ENCODE peak calls at places on chromosomes 11 and 22, in five cellular contexts. One of them, this sample, is unnamed.

GRCh38 chr11:121578216-121579063 is 125.7 kb upstream of the SORL1-AS1 start:
- DNase-seq in HepG2: no peak
- DNase-seq in H1: no peak
- DNase-seq in GM12878: no peak
- DNase-seq in K562: no peak
- DNase-seq in this sample: no peak

GRCh38 chr11:706957-707816 is 1.2 kb downstream of the EPS8L2 start:
- DNase-seq in H1: no peak
- DNase-seq in GM12878: no peak
- DNase-seq in K562: no peak
- DNase-seq in HepG2: peak; percentile 94
- DNase-seq in this sample: no peak

GRCh38 chr11:129596361-129596760 is 219.3 kb upstream of the TMEM45B start:
- DNase-seq in K562: no peak
- DNase-seq in HepG2: no peak
- DNase-seq in GM12878: no peak
- DNase-seq in H1: no peak
- DNase-seq in this sample: no peak

GRCh38 chr22:37492428-37493344 is 6.5 kb upstream of the MFNG start:
- DNase-seq in K562: peak; percentile 52
- DNase-seq in H1: peak; percentile 84
- DNase-seq in GM12878: no peak
- DNase-seq in HepG2: no peak
- DNase-seq in this sample: no peak

GRCh38 chr22:31248138-31248745 is 36.1 kb downstream of the LIMK2 start:
- DNase-seq in GM12878: no peak
- DNase-seq in K562: peak; percentile 76
- DNase-seq in HepG2: no peak
- DNase-seq in H1: peak; percentile 68
- DNase-seq in this sample: no peak

GRCh38 chr11:45073575-45074225 is 72.7 kb upstream of the PRDM11 start:
- DNase-seq in GM12878: no peak
- DNase-seq in H1: no peak
- DNase-seq in HepG2: no peak
- DNase-seq in K562: no peak
- DNase-seq in this sample: no peak

GRCh38 chr11:134047586-134047999 is 21.3 kb upstream of the JAM3 start:
- DNase-seq in GM12878: no peak
- DNase-seq in H1: no peak
- DNase-seq in HepG2: no peak
- DNase-seq in K562: no peak
- DNase-seq in this sample: no peak

GRCh38 chr11:91731051-91731450 is 493.6 kb upstream of the FAT3 start:
- DNase-seq in H1: no peak
- DNase-seq in HepG2: no peak
- DNase-seq in GM12878: no peak
- DNase-seq in K562: no peak
- DNase-seq in this sample: no peak

GRCh38 chr11:126809514-126810289 is 190.9 kb downstream of the KIRREL3 start:
- DNase-seq in H1: no peak
- DNase-seq in HepG2: no peak
- DNase-seq in GM12878: no peak
- DNase-seq in K562: no peak
- DNase-seq in this sample: no peak

GRCh38 chr11:14974021-14974698 is 2.0 kb upstream of the CALCA start:
- DNase-seq in H1: peak; percentile 68
- DNase-seq in HepG2: no peak
- DNase-seq in K562: no peak
- DNase-seq in GM12878: no peak
- DNase-seq in this sample: no peak

GRCh38 chr11:60498399-60498798 is 5.8 kb downstream of the MS4A12 start:
- DNase-seq in HepG2: no peak
- DNase-seq in GM12878: no peak
- DNase-seq in H1: no peak
- DNase-seq in K562: no peak
- DNase-seq in this sample: no peak

GRCh38 chr11:46050065-46050464 is 71.2 kb downstream of the PHF21A start:
- DNase-seq in GM12878: no peak
- DNase-seq in H1: no peak
- DNase-seq in HepG2: peak; percentile 27
- DNase-seq in K562: no peak
- DNase-seq in this sample: peak; percentile 10

GRCh38 chr11:85752890-85753581 is 57.9 kb downstream of the SYTL2 start:
- DNase-seq in H1: no peak
- DNase-seq in HepG2: no peak
- DNase-seq in GM12878: no peak
- DNase-seq in K562: no peak
- DNase-seq in this sample: no peak

GRCh38 chr11:45262900-45263299 is 23.2 kb downstream of the SYT13 start:
- DNase-seq in K562: no peak
- DNase-seq in H1: no peak
- DNase-seq in HepG2: no peak
- DNase-seq in GM12878: no peak
- DNase-seq in this sample: no peak

GRCh38 chr11:126474888-126475626 is 119.6 kb downstream of the ST3GAL4 start:
- DNase-seq in HepG2: peak; percentile 53
- DNase-seq in K562: no peak
- DNase-seq in H1: no peak
- DNase-seq in GM12878: no peak
- DNase-seq in this sample: no peak

DNA sequence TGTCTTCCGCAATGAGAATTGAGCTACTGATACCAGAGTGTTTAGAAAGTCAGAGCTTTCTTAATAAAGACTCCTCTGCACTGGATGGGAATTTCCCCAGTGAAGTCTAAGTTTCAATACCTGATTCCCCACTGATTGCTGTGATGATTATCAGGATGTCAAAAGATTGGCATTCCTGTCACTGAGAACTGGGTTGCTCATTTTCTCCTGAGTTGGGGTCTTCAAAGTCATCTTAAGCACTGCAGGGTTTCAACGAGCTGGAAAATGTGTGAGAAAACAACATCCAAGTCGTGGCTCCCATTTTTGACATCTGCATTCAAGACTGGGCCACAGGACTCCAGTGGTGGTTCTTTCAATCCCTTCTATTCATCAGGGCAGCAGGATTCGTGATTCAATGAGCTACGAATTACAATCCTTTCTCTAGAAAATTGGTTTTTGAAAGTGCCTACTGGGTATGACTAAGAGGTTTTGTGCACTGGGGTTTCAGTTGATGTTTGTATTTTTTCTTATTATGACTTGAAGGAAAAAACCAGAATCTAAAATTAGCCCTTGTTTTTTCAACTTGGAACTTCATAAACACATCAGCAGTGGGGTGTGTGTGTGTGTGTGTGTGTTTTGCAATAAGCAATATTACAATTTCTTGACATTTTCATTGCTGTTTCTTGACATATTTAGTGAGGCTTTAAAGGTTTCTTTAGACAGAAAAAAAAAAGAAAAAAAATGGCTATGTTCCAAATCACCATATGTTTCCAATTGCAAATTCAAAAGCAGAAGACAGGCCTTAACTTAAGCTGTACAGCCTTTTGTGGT is 233.0 kb downstream of the FAM76B start:
- DNase-seq in H1: no peak
- DNase-seq in HepG2: no peak
- DNase-seq in GM12878: peak; percentile 75
- DNase-seq in K562: no peak
- DNase-seq in this sample: no peak
- TF ChIP-seq SRF in H1: no peak
- TF ChIP-seq SRF in HepG2: no peak
- TF ChIP-seq SRF in GM12878: peak; percentile 16
- TF ChIP-seq SRF in K562: no peak
- TF ChIP-seq SRF in this sample: no peak

GRCh38 chr11:72173291-72173690 is 18.6 kb upstream of the FOLR1 start:
- DNase-seq in H1: no peak
- DNase-seq in K562: no peak
- DNase-seq in GM12878: no peak
- DNase-seq in HepG2: no peak
- DNase-seq in this sample: no peak

GRCh38 chr11:72174299-72175070 is 17.5 kb upstream of the FOLR1 start:
- DNase-seq in H1: no peak
- DNase-seq in HepG2: no peak
- DNase-seq in K562: no peak
- DNase-seq in GM12878: no peak
- DNase-seq in this sample: no peak

GRCh38 chr11:72179804-72180396 is 12.0 kb upstream of the FOLR1 start:
- DNase-seq in GM12878: no peak
- DNase-seq in HepG2: no peak
- DNase-seq in H1: no peak
- DNase-seq in K562: no peak
- DNase-seq in this sample: no peak

GRCh38 chr11:72179049-72179803 is 12.7 kb upstream of the FOLR1 start:
- DNase-seq in HepG2: no peak
- DNase-seq in K562: no peak
- DNase-seq in H1: no peak
- DNase-seq in GM12878: no peak
- DNase-seq in this sample: no peak
- TF ChIP-seq SRF in HepG2: no peak
- TF ChIP-seq SRF in K562: no peak
- TF ChIP-seq SRF in H1: no peak
- TF ChIP-seq SRF in GM12878: no peak
- TF ChIP-seq SRF in this sample: no peak

GRCh38 chr22:38921801-38922200 is 35.6 kb upstream of the APOBEC3A start:
- DNase-seq in K562: peak; percentile 11
- DNase-seq in HepG2: peak; percentile 44
- DNase-seq in GM12878: no peak
- DNase-seq in H1: no peak
- DNase-seq in this sample: no peak

GRCh38 chr22:38923463-38924196 is 33.8 kb upstream of the APOBEC3A start:
- DNase-seq in HepG2: peak; percentile 88
- DNase-seq in GM12878: no peak
- DNase-seq in H1: no peak
- DNase-seq in K562: peak; percentile 58
- DNase-seq in this sample: peak; percentile 91

GRCh38 chr22:38925571-38926041 is 31.8 kb upstream of the APOBEC3A start:
- DNase-seq in GM12878: no peak
- DNase-seq in HepG2: no peak
- DNase-seq in H1: no peak
- DNase-seq in K562: no peak
- DNase-seq in this sample: no peak

GRCh38 chr22:38927033-38927789 is 30.2 kb upstream of the APOBEC3A start:
- DNase-seq in HepG2: no peak
- DNase-seq in GM12878: peak; percentile 7
- DNase-seq in H1: peak; percentile 86
- DNase-seq in K562: no peak
- DNase-seq in this sample: peak; percentile 74

DNA sequence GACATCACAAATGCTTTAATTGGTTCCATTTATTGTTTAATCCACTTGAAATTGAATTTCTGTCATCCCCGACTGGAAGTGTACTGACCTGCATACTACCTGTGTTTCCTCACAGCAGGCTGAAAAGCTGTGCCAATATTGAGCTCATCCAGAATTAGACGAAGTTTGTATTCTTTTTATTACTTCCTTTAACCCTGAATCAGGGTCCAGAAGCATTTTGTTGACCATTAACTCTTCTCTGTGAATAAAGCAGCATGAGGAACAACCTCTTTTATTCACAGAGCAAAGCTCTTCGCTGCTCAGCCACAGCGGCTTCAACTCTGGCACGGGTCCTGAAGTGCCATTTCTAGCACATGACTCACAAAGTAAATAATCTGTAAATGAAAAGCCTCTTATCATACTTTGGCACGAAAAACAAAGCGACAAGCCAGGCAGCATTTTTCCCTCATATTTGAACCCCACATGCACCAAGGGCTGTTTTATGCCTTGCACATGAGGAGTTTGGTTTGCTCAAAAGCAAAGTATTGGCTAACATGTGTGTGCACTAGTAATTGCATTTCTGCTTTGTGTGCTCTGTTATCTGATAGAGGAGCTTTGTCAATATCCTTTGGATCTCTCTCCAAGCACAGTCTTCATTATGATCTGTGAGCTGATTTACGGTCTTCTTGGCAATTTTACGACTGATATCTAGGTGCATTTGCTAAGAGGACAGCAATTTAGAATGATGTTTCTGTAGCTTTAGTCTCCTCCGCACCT is 33.0 kb upstream of the APOBEC3A start:
- DNase-seq in K562: peak; percentile 20
- DNase-seq in GM12878: no peak
- DNase-seq in H1: no peak
- DNase-seq in HepG2: peak; percentile 97
- DNase-seq in this sample: peak; percentile 80
- TF ChIP-seq SRF in K562: no peak
- TF ChIP-seq SRF in GM12878: no peak
- TF ChIP-seq SRF in H1: no peak
- TF ChIP-seq SRF in HepG2: no peak
- TF ChIP-seq SRF in this sample: peak; percentile 57

GRCh38 chr11:106457727-106458126 is 380.3 kb downstream of the AASDHPPT start:
- DNase-seq in HepG2: peak; percentile 10
- DNase-seq in GM12878: no peak
- DNase-seq in H1: no peak
- DNase-seq in K562: no peak
- DNase-seq in this sample: no peak
- TF ChIP-seq SRF in HepG2: no peak
- TF ChIP-seq SRF in GM12878: no peak
- TF ChIP-seq SRF in H1: no peak
- TF ChIP-seq SRF in K562: no peak
- TF ChIP-seq SRF in this sample: no peak

GRCh38 chr22:19832476-19833108 is 22.1 kb downstream of the GNB1L start:
- DNase-seq in HepG2: no peak
- DNase-seq in K562: no peak
- DNase-seq in GM12878: no peak
- DNase-seq in H1: peak; percentile 39
- DNase-seq in this sample: no peak
- TF ChIP-seq SRF in HepG2: no peak
- TF ChIP-seq SRF in K562: no peak
- TF ChIP-seq SRF in GM12878: no peak
- TF ChIP-seq SRF in H1: no peak
- TF ChIP-seq SRF in this sample: no peak

GRCh38 chr11:116727990-116728389 is 44.8 kb downstream of the BUD13 start:
- DNase-seq in K562: no peak
- DNase-seq in GM12878: no peak
- DNase-seq in H1: no peak
- DNase-seq in HepG2: no peak
- DNase-seq in this sample: no peak

GRCh38 chr11:116721983-116722382 is 50.8 kb downstream of the BUD13 start:
- DNase-seq in GM12878: no peak
- DNase-seq in K562: no peak
- DNase-seq in H1: no peak
- DNase-seq in HepG2: no peak
- DNase-seq in this sample: no peak

GRCh38 chr11:116723511-116723910 is 49.3 kb downstream of the BUD13 start:
- DNase-seq in H1: no peak
- DNase-seq in HepG2: no peak
- DNase-seq in K562: no peak
- DNase-seq in GM12878: no peak
- DNase-seq in this sample: no peak

GRCh38 chr11:116724813-116725212 is 48.0 kb downstream of the BUD13 start:
- DNase-seq in K562: no peak
- DNase-seq in HepG2: no peak
- DNase-seq in GM12878: no peak
- DNase-seq in H1: no peak
- DNase-seq in this sample: no peak

GRCh38 chr11:116725434-116726221 is 47.2 kb downstream of the BUD13 start:
- DNase-seq in H1: no peak
- DNase-seq in HepG2: no peak
- DNase-seq in K562: no peak
- DNase-seq in GM12878: no peak
- DNase-seq in this sample: no peak
- TF ChIP-seq SRF in H1: no peak
- TF ChIP-seq SRF in HepG2: no peak
- TF ChIP-seq SRF in K562: no peak
- TF ChIP-seq SRF in GM12878: no peak
- TF ChIP-seq SRF in this sample: no peak

GRCh38 chr11:110513521-110514450 is 84.0 kb downstream of the FDX1 start:
- DNase-seq in K562: no peak
- DNase-seq in H1: no peak
- DNase-seq in GM12878: no peak
- DNase-seq in HepG2: no peak
- DNase-seq in this sample: no peak
- TF ChIP-seq SRF in K562: no peak
- TF ChIP-seq SRF in H1: no peak
- TF ChIP-seq SRF in GM12878: no peak
- TF ChIP-seq SRF in HepG2: no peak
- TF ChIP-seq SRF in this sample: no peak